ENCODE peak calls at places on chromosomes 2 and 18, in five cellular contexts. U, E, A, G and Y are unnamed samples.

GRCh38 chr2:241975593-241976284 is 106.2 kb downstream of the RTP5 start:
- DNase-seq in A (no peak), G (no peak), U (no peak), E (no peak), Y (no peak)

GRCh38 chr18:50151876-50152275 is 43.1 kb downstream of the MYO5B start:
- DNase-seq in E (no peak), U (peak; percentile 24), G (no peak), A (no peak), Y (no peak)

GRCh38 chr2:169799555-169799954 is 884 bp downstream of the SSB start:
- DNase-seq in U (peak; percentile 50), A (no peak), G (no peak), E (no peak), Y (no peak)

GRCh38 chr2:193517615-193518014 is 1322.9 kb upstream of the TMEFF2 start:
- DNase-seq in E (no peak), G (no peak), A (no peak), U (peak; percentile 55), Y (no peak)

GRCh38 chr18:11468120-11468519 is 141.3 kb upstream of the SLC35G4 start:
- DNase-seq in E (no peak), U (no peak), A (no peak), G (no peak), Y (no peak)

GRCh38 chr18:62486290-62486964 is 36.4 kb upstream of the ZCCHC2 start:
- DNase-seq in G (no peak), A (no peak), E (peak; percentile 7), U (peak; percentile 21), Y (peak; percentile 73)

GRCh38 chr18:13570856-13571495 is 155.4 kb downstream of the FAM210A start:
- DNase-seq in U (peak; percentile 79), E (no peak), G (no peak), A (no peak), Y (no peak)

GRCh38 chr2:45207105-45207504 is 197.9 kb upstream of the SIX2 start:
- DNase-seq in E (no peak), U (no peak), A (no peak), G (no peak), Y (no peak)

GRCh38 chr2:235666240-235666781 is 172.5 kb downstream of the AGAP1 start:
- DNase-seq in E (peak; percentile 36), G (peak; percentile 52), U (peak; percentile 92), A (no peak), Y (peak; percentile 58)

GRCh38 chr18:59708988-59709387 is 11.8 kb upstream of the CCBE1 start:
- DNase-seq in G (no peak), A (no peak), E (no peak), U (no peak), Y (no peak)

GRCh38 chr18:77001041-77001440 is 131.5 kb downstream of the MBP start:
- DNase-seq in A (no peak), U (no peak), G (no peak), E (no peak), Y (no peak)

GRCh38 chr2:135775420-135775819 is 33.8 kb downstream of the UBXN4 start:
- DNase-seq in E (no peak), G (no peak), U (no peak), A (no peak), Y (no peak)

GRCh38 chr18:9578306-9578705 is 36.1 kb downstream of the PPP4R1 start:
- DNase-seq in A (no peak), U (peak; percentile 23), G (no peak), E (no peak), Y (no peak)